ENCODE peak calls at places on chromosomes 3 and 15, in nine cellular contexts. R, V, M, I, G, F, Y, H and J are unnamed samples.

GRCh38 chr3:196837819-196838420 is 29.8 kb upstream of the SENP5 start:
- ATAC-seq in R (peak; percentile 89), V (peak; percentile 76), M (peak; percentile 87), I (peak; percentile 88), G (peak; percentile 88), F (peak; percentile 83), Y (peak; percentile 54), H (peak; percentile 88), J (peak; percentile 73)

GRCh38 chr3:71031914-71032521 is 551.5 kb downstream of the FOXP1 start:
- ATAC-seq in R (no peak), V (peak; percentile 63), M (no peak), I (no peak), G (no peak), F (no peak), Y (no peak), H (no peak), J (peak; percentile 50)

GRCh38 chr3:127114337-127115070 is 78.4 kb upstream of the PRR23E start:
- ATAC-seq in R (no peak), V (no peak), M (no peak), I (no peak), G (no peak), F (no peak), Y (no peak), H (no peak), J (no peak)

GRCh38 chr15:87609474-87609873 is 647.1 kb downstream of the NTRK3 start:
- ATAC-seq in R (peak; percentile 72), V (peak; percentile 73), M (no peak), I (no peak), G (peak; percentile 44), F (peak; percentile 36), Y (peak; percentile 60), H (peak; percentile 87), J (peak; percentile 66)

GRCh38 chr3:141804447-141804777 is 41.2 kb downstream of the GRK7 start:
- ATAC-seq in R (no peak), V (no peak), M (no peak), I (no peak), G (no peak), F (no peak), Y (no peak), H (no peak), J (no peak)

GRCh38 chr3:112497897-112498548 is 1.2 kb downstream of the BTLA start:
- ATAC-seq in R (no peak), V (no peak), M (no peak), I (no peak), G (no peak), F (no peak), Y (no peak), H (no peak), J (no peak)

GRCh38 chr15:35519536-35520149 is 26.3 kb downstream of the DPH6 start:
- ATAC-seq in R (peak; percentile 65), V (peak; percentile 85), M (peak; percentile 75), I (peak; percentile 50), G (peak; percentile 75), F (peak; percentile 86), Y (peak; percentile 56), H (peak; percentile 78), J (no peak)

GRCh38 chr3:170705136-170705535 is 119.3 kb upstream of the SLC7A14 start:
- ATAC-seq in R (no peak), V (no peak), M (no peak), I (no peak), G (no peak), F (no peak), Y (no peak), H (no peak), J (no peak)

DNA sequence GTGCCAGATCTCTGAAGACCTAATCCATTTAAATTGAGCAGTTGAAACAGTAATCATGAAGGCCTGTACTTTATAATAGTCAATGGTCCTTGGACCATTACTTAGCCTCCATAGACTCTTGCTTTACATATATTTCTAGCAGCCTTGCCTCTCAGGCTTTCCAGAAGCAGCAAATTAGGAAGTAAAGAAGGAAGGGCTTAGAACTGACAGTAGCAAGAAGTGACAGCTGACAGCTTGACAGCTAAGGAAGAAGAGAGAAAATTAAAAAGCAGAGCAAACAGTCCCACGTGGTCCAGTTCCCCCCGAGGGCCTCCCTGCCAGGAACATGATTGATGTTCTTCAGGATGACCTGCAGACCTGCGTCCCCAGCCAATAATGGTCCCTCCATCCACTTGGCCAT is 15.0 kb upstream of the PSMD6 start:
- ATAC-seq in R (no peak), V (no peak), M (no peak), I (no peak), G (no peak), F (no peak), Y (no peak), H (no peak), J (no peak)
- H3K4me1 ChIP-seq in R (no peaks in the 10 kb centered on the region), V (no peaks in the 10 kb centered on the region), M (no peaks in the 10 kb centered on the region), I (no peaks in the 10 kb centered on the region), G (no peaks in the 10 kb centered on the region), F (no peaks in the 10 kb centered on the region), Y (peaks cover 11% of the 10 kb centered on the region), H (no peaks in the 10 kb centered on the region), J (no peaks in the 10 kb centered on the region)

DNA sequence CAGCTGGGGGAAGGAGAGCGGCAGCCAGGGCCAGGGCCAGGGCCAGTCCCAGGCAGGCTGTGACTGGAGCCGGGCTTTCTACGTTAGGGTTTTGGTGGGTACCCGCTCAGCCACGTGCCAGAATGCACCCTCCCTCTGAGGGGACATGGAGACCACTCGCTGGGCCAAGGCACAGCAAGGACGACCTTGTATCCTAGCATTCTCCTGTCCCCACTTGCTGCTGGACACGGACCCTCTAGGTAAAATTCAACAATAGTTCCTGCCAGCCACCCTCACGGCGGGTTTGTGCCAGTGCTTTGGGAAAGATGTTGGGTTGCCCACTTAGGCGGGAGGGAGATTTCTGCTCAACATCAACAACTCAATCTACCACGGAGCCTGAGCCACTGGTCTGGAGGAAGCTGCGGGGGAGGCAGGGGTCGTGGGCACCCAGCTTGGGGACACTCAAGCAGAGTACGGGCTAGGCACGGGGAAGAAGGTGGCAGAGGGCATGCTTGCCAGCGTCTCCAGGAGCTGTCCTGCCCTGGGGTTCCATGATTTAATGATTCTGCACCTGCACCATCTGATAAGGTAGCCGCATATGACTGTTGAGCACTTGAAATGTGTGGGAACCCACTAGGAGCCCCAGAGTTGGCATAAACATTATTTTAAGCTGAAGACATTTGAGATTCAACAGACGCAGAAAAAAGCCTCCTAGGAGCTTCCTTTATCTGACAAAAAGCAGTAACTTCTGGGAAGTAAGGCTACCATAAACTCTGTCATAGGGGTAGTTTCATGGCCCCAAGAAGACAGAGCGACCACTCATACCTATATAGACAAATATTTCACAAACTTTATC is 22.5 kb upstream of the C15orf39 start:
- ATAC-seq in R (no peak), V (no peak), M (no peak), I (no peak), G (no peak), F (peak; percentile 3), Y (no peak), H (no peak), J (no peak)
- TF ChIP-seq POLR2A in R (no peak), V (no peak), M (no peak), I (no peak), G (no peak), F (no peak), Y (no peak), H (no peak), J (no peak)

GRCh38 chr3:99899603-99900002 is 81.9 kb downstream of the CMSS1 start:
- ATAC-seq in R (no peak), V (no peak), M (no peak), I (no peak), G (no peak), F (no peak), Y (no peak), H (no peak), J (no peak)
- H3K4me1 ChIP-seq in R (peaks cover 20% of the 10 kb centered on the region), V (no peaks in the 10 kb centered on the region), M (peaks cover 32% of the 10 kb centered on the region), I (peaks cover 12% of the 10 kb centered on the region), G (peaks cover 13% of the 10 kb centered on the region), F (peaks cover 3% of the 10 kb centered on the region), Y (peaks cover 38% of the 10 kb centered on the region), H (peaks cover 9% of the 10 kb centered on the region), J (peaks cover 11% of the 10 kb centered on the region)

GRCh38 chr3:114213669-114214541 is 23.5 kb downstream of the ZNF80 start:
- ATAC-seq in R (peak; percentile 61), V (peak; percentile 57), M (no peak), I (peak; percentile 21), G (peak; percentile 64), F (no peak), Y (no peak), H (peak; percentile 85), J (peak; percentile 59)
- TF ChIP-seq POLR2A in R (no peak), V (no peak), M (no peak), I (no peak), G (no peak), F (no peak), Y (no peak), H (no peak), J (no peak)

GRCh38 chr3:52195297-52195597 is 2.7 kb upstream of the ALAS1 start:
- ATAC-seq in R (no peak), V (no peak), M (no peak), I (no peak), G (no peak), F (no peak), Y (no peak), H (no peak), J (no peak)

GRCh38 chr3:52197499-52197841 is 490 bp upstream of the ALAS1 start:
- ATAC-seq in R (no peak), V (peak; percentile 2), M (peak; percentile 7), I (no peak), G (no peak), F (peak; percentile 9), Y (no peak), H (no peak), J (peak; percentile 3)

GRCh38 chr3:52196977-52197376 is 983 bp upstream of the ALAS1 start:
- ATAC-seq in R (no peak), V (no peak), M (no peak), I (no peak), G (no peak), F (no peak), Y (no peak), H (no peak), J (no peak)

GRCh38 chr3:52194541-52195296 is 3.2 kb upstream of the ALAS1 start:
- ATAC-seq in R (no peak), V (no peak), M (no peak), I (no peak), G (no peak), F (no peak), Y (no peak), H (peak; percentile 8), J (peak; percentile 23)

DNA sequence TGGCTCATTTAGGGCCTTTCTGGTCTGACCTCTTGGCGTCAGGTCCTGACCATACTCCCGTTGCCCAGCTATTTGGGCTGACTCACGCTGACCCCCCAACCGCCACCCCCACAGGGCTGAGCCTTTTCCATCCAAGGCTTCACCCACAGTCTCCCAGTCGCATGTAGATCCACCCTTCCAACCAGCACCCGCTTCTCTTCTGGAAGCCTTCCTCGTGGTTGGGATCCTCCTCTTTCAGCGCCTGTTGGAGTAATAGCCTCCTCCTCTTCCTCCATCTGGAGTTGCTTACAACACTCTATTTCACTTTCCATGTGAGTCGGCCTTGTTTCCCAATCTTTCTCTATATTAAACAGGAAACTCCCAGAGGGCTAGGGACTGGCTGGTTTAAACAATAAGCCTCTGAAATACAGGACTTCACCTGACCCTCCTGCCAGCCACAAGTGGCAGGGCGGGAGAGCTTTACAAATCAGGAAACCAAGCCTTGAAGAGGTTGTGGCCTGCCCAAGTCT is 2.1 kb upstream of the ALAS1 start:
- ATAC-seq in R (peak; percentile 59), V (peak; percentile 9), M (no peak), I (no peak), G (peak; percentile 21), F (no peak), Y (no peak), H (no peak), J (peak; percentile 54)
- H3K4me1 ChIP-seq in R (peaks cover 58% of the 10 kb centered on the region), V (peaks cover 5% of the 10 kb centered on the region), M (peaks cover 9% of the 10 kb centered on the region), I (peaks cover 23% of the 10 kb centered on the region), G (peaks cover 29% of the 10 kb centered on the region), F (peaks cover 25% of the 10 kb centered on the region), Y (peaks cover 31% of the 10 kb centered on the region), H (peaks cover 39% of the 10 kb centered on the region), J (peaks cover 25% of the 10 kb centered on the region)